ENCODE peak calls at places on chromosome 21, in five cellular contexts. One of them, this sample, is unnamed.
A peak's percentile ranks its signal among the peaks of the same experiment; 100 is the strongest.

GRCh38 chr21:45596704-45597318 is 46.7 kb upstream of the PCBP3 start:
- DNase-seq in activated CD4-positive, alpha-beta T cell treated with anti-CD3 and anti-CD28 coated beads, Interleukin-2, amount 50 U/mL, for 24 hours: peak; percentile 81
- DNase-seq in tibial nerve: peak; percentile 50
- DNase-seq in LoVo: peak; percentile 69
- DNase-seq in NCI-H524: peak; percentile 70
- DNase-seq in this sample: peak; percentile 79

GRCh38 chr21:45981641-45982255 is at the start of gene COL6A1:
- DNase-seq in activated CD4-positive, alpha-beta T cell treated with anti-CD3 and anti-CD28 coated beads, Interleukin-2, amount 50 U/mL, for 24 hours: no peak
- DNase-seq in tibial nerve: no peak
- DNase-seq in LoVo: peak; percentile 59
- DNase-seq in NCI-H524: peak; percentile 62
- DNase-seq in this sample: peak; percentile 83

GRCh38 chr21:16192900-16193299 is 463.1 kb downstream of the USP25 start:
- DNase-seq in activated CD4-positive, alpha-beta T cell treated with anti-CD3 and anti-CD28 coated beads, Interleukin-2, amount 50 U/mL, for 24 hours: no peak
- DNase-seq in tibial nerve: no peak
- DNase-seq in LoVo: no peak
- DNase-seq in NCI-H524: no peak
- DNase-seq in this sample: no peak

GRCh38 chr21:35738342-35738961 is 321.9 kb downstream of the SETD4 start:
- DNase-seq in activated CD4-positive, alpha-beta T cell treated with anti-CD3 and anti-CD28 coated beads, Interleukin-2, amount 50 U/mL, for 24 hours: no peak
- DNase-seq in tibial nerve: no peak
- DNase-seq in LoVo: no peak
- DNase-seq in NCI-H524: peak; percentile 28
- DNase-seq in this sample: no peak

GRCh38 chr21:45140346-45140940 is 66.1 kb downstream of the ADARB1 start:
- DNase-seq in activated CD4-positive, alpha-beta T cell treated with anti-CD3 and anti-CD28 coated beads, Interleukin-2, amount 50 U/mL, for 24 hours: peak; percentile 32
- DNase-seq in tibial nerve: peak; percentile 45
- DNase-seq in LoVo: peak; percentile 58
- DNase-seq in NCI-H524: peak; percentile 93
- DNase-seq in this sample: no peak

GRCh38 chr21:17514124-17514481 is 1.3 kb downstream of the CXADR start:
- DNase-seq in activated CD4-positive, alpha-beta T cell treated with anti-CD3 and anti-CD28 coated beads, Interleukin-2, amount 50 U/mL, for 24 hours: no peak
- DNase-seq in tibial nerve: no peak
- DNase-seq in LoVo: peak; percentile 33
- DNase-seq in NCI-H524: peak; percentile 23
- DNase-seq in this sample: no peak

GRCh38 chr21:21715286-21715969 is 717.2 kb downstream of the NCAM2 start:
- DNase-seq in activated CD4-positive, alpha-beta T cell treated with anti-CD3 and anti-CD28 coated beads, Interleukin-2, amount 50 U/mL, for 24 hours: no peak
- DNase-seq in tibial nerve: no peak
- DNase-seq in LoVo: no peak
- DNase-seq in NCI-H524: no peak
- DNase-seq in this sample: no peak

GRCh38 chr21:34545079-34545884 is 33.3 kb upstream of the KCNE1 start:
- DNase-seq in activated CD4-positive, alpha-beta T cell treated with anti-CD3 and anti-CD28 coated beads, Interleukin-2, amount 50 U/mL, for 24 hours: no peak
- DNase-seq in tibial nerve: no peak
- DNase-seq in LoVo: peak; percentile 86
- DNase-seq in NCI-H524: no peak
- DNase-seq in this sample: no peak

GRCh38 chr21:36791695-36792451 is 93.0 kb downstream of the SIM2 start:
- DNase-seq in activated CD4-positive, alpha-beta T cell treated with anti-CD3 and anti-CD28 coated beads, Interleukin-2, amount 50 U/mL, for 24 hours: no peak
- DNase-seq in tibial nerve: no peak
- DNase-seq in LoVo: no peak
- DNase-seq in NCI-H524: no peak
- DNase-seq in this sample: no peak

GRCh38 chr21:39647476-39647875 is 34.7 kb downstream of the B3GALT5 start:
- DNase-seq in activated CD4-positive, alpha-beta T cell treated with anti-CD3 and anti-CD28 coated beads, Interleukin-2, amount 50 U/mL, for 24 hours: no peak
- DNase-seq in tibial nerve: no peak
- DNase-seq in LoVo: peak; percentile 77
- DNase-seq in NCI-H524: no peak
- DNase-seq in this sample: no peak

This sample was measured in suprapubic skin.